ENCODE peak calls at places on chromosomes 13 and 19, in seven cellular contexts. B is Peyer's patch; V is CD8-positive, alpha-beta T cell; J is breast epithelium; N is PC-3; U is IMR-90; L is tibial artery. F is an unnamed sample.
A peak's percentile ranks its signal among the peaks of the same experiment; 100 is the strongest.

GRCh38 chr13:91986771-91987515 is 588.5 kb downstream of the GPC5 start:
- DNase-seq in B (no peak), V (no peak), J (no peak), N (no peak), U (no peak), L (no peak), F (no peak)

GRCh38 chr19:12796146-12797071 is 5.1 kb downstream of the JUNB start:
- DNase-seq in B (peak; percentile 81), V (peak; percentile 46), J (no peak), N (peak; percentile 94), U (peak; percentile 81), L (no peak), F (peak; percentile 79)

GRCh38 chr19:5070390-5070789 is 101.5 kb downstream of the KDM4B start:
- DNase-seq in B (no peak), V (no peak), J (no peak), N (no peak), U (no peak), L (no peak), F (no peak)

GRCh38 chr19:45766293-45766918 is 2.6 kb downstream of the SIX5 start:
- DNase-seq in B (no peak), V (no peak), J (no peak), N (no peak), U (no peak), L (no peak), F (no peak)

GRCh38 chr13:96539791-96540190 is 449.9 kb downstream of the HS6ST3 start:
- DNase-seq in B (no peak), V (no peak), J (no peak), N (no peak), U (no peak), L (no peak), F (no peak)

GRCh38 chr13:58804832-58805231 is 1173.3 kb downstream of the PCDH17 start:
- DNase-seq in B (no peak), V (no peak), J (no peak), N (no peak), U (no peak), L (no peak), F (no peak)

GRCh38 chr19:3969435-3970312 is 1.2 kb downstream of the DAPK3 start:
- DNase-seq in B (no peak), V (no peak), J (no peak), N (peak; percentile 85), U (peak; percentile 82), L (peak; percentile 49), F (peak; percentile 82)

GRCh38 chr19:43798546-43799409 is 3.5 kb downstream of the LYPD5 start:
- DNase-seq in B (peak; percentile 77), V (peak; percentile 26), J (peak; percentile 71), N (peak; percentile 76), U (no peak), L (no peak), F (no peak)

GRCh38 chr13:101785858-101786257 is 333.4 kb downstream of the ITGBL1 start:
- DNase-seq in B (no peak), V (no peak), J (no peak), N (peak; percentile 59), U (peak; percentile 3), L (no peak), F (no peak)

GRCh38 chr19:27997069-27997468 is 1215.9 kb downstream of the UQCRFS1 start:
- DNase-seq in B (no peak), V (no peak), J (no peak), N (no peak), U (no peak), L (no peak), F (no peak)

GRCh38 chr13:52664269-52664668 is 11.6 kb downstream of the SUGT1 start:
- DNase-seq in B (no peak), V (no peak), J (no peak), N (no peak), U (no peak), L (no peak), F (no peak)

GRCh38 chr13:53694814-53695533 is 666.4 kb downstream of the OLFM4 start:
- DNase-seq in B (no peak), V (no peak), J (no peak), N (no peak), U (no peak), L (no peak), F (no peak)

GRCh38 chr13:49995535-49996165 is 1.2 kb upstream of the TRIM13 start:
- DNase-seq in B (no peak), V (no peak), J (no peak), N (no peak), U (no peak), L (no peak), F (no peak)

GRCh38 chr19:6236310-6237291 is 43.2 kb downstream of the MLLT1 start:
- DNase-seq in B (peak; percentile 51), V (no peak), J (peak; percentile 97), N (peak; percentile 92), U (no peak), L (no peak), F (no peak)

GRCh38 chr13:52652980-52653303 is 306 bp downstream of the SUGT1 start:
- DNase-seq in B (no peak), V (no peak), J (no peak), N (no peak), U (no peak), L (no peak), F (no peak)

GRCh38 chr13:101706651-101707050 is 254.2 kb downstream of the ITGBL1 start:
- DNase-seq in B (no peak), V (no peak), J (no peak), N (peak; percentile 71), U (peak; percentile 94), L (no peak), F (peak; percentile 40)

GRCh38 chr13:110520431-110521295 is 40.9 kb downstream of the RAB20 start:
- DNase-seq in B (peak; percentile 94), V (no peak), J (no peak), N (no peak), U (peak; percentile 53), L (peak; percentile 92), F (no peak)

GRCh38 chr13:73336789-73337188 is 278.0 kb downstream of the KLF5 start:
- DNase-seq in B (no peak), V (no peak), J (no peak), N (peak; percentile 93), U (no peak), L (no peak), F (no peak)

GRCh38 chr13:37473035-37473434 is 125.5 kb downstream of the POSTN start:
- DNase-seq in B (no peak), V (no peak), J (no peak), N (no peak), U (no peak), L (no peak), F (no peak)

GRCh38 chr19:1364070-1364719 is 19.5 kb upstream of the NDUFS7 start:
- DNase-seq in B (no peak), V (no peak), J (no peak), N (no peak), U (peak; percentile 20), L (no peak), F (no peak)

GRCh38 chr19:29831041-29831548 is 19.3 kb downstream of the CCNE1 start:
- DNase-seq in B (no peak), V (no peak), J (no peak), N (peak; percentile 66), U (no peak), L (no peak), F (no peak)

GRCh38 chr13:112781287-112781686 is 91.4 kb downstream of the ATP11A start:
- DNase-seq in B (no peak), V (no peak), J (no peak), N (no peak), U (no peak), L (no peak), F (peak; percentile 22)

GRCh38 chr13:48828962-48829405 is 146.7 kb upstream of the FNDC3A start:
- DNase-seq in B (no peak), V (no peak), J (no peak), N (peak; percentile 64), U (peak; percentile 32), L (no peak), F (no peak)

GRCh38 chr19:5743640-5744039 is 23.2 kb downstream of the CATSPERD start:
- DNase-seq in B (no peak), V (no peak), J (no peak), N (no peak), U (no peak), L (no peak), F (no peak)

GRCh38 chr19:55044286-55044685 is 6.2 kb upstream of the GP6 start:
- DNase-seq in B (no peak), V (no peak), J (no peak), N (no peak), U (no peak), L (no peak), F (no peak)

DNA sequence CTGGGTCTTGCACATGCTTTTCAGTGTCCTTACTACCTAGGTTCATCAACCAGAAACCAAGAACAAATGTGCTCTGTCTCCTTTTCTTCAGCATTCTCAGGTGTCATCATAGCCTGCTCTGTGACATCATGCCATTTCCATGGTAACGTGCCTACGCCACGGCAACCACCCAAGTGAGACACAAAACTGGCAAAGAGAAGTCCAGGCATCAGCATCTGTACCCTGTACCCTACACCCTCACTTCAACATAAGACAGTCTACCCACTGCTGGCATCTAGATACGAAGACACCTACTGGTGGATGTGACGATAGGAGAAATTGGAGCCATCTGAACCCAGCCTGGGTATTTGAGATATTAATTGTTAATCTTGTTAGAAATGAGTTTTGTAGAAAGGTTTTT is 13.3 kb downstream of the ZC3H4 start:
- DNase-seq in B (no peak), V (no peak), J (no peak), N (no peak), U (no peak), L (no peak), F (no peak)
- H3K36me3 ChIP-seq in B (no peaks in the 10 kb centered on the region), V (no peaks in the 10 kb centered on the region), J (no peaks in the 10 kb centered on the region), N (no peaks in the 10 kb centered on the region), U (peaks cover 4% of the 10 kb centered on the region), L (no peaks in the 10 kb centered on the region), F (peaks cover 51% of the 10 kb centered on the region)

DNA sequence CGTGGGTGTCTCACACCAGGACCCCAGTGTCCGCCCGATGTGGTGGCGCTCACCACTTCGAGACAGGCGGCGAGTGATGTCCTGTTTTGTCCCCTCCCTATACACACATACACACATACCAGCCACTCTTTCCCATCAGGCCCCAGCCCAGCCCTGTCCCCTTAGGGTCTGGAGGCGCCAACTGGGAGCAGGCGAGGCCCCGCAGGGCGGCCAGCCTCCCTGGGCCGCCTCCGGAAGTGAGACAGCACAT is 38.1 kb upstream of the NANOS3 start:
- DNase-seq in B (no peak), V (no peak), J (no peak), N (no peak), U (no peak), L (no peak), F (no peak)
- H3K4me3 ChIP-seq in B (peak overlapping the region; percentile 98), V (peak overlapping the region; percentile 62), J (peak overlapping the region; percentile 89), N (peak overlapping the region; percentile 82), U (peak overlapping the region; percentile 95), L (peak overlapping the region; percentile 99), F (peak overlapping the region; percentile 92)

DNA sequence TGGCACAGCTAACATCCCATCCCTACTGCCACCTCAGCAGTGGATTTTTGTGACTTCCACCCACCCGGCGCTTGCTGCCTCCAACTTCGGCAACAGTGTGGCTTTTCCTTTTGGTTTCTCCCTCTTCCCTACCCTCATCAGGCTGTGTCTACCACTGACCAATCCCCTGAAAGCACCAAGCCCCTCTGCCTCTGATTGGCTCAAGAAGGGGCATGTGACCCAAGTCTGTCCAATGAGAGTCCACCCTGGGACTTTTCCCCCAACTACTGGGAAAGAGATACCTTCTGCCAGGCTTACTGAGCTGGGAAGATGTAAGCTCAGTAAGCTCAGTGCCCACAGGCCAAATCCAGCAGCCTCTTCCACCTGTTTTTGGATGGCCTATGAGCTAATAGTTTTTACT is 5.8 kb downstream of the SMIM7 start:
- DNase-seq in B (no peak), V (no peak), J (no peak), N (no peak), U (no peak), L (no peak), F (no peak)
- H3K36me3 ChIP-seq in B (peaks cover 95% of the 10 kb centered on the region), V (peaks cover 45% of the 10 kb centered on the region), J (peaks cover 6% of the 10 kb centered on the region), N (peaks cover 50% of the 10 kb centered on the region), U (peaks cover 59% of the 10 kb centered on the region), L (peaks cover 94% of the 10 kb centered on the region), F (peaks cover 80% of the 10 kb centered on the region)

GRCh38 chr13:114230575-114230974 is 4.1 kb upstream of the CDC16 start:
- DNase-seq in B (no peak), V (no peak), J (no peak), N (no peak), U (no peak), L (no peak), F (no peak)
- H3K4me3 ChIP-seq in B (no peak overlapping the region), V (no peak overlapping the region), J (no peak overlapping the region), N (no peak overlapping the region), U (no peak overlapping the region), L (no peak overlapping the region), F (no peak overlapping the region)

F was measured in SJSA1.